ENCODE peak calls at places on chromosomes 16 and 17, in six cellular contexts. L is GOT3; Y is effector memory CD4-positive, alpha-beta T cell; M is NCI-H774; T is nephron progenitor cell; W is activated CD4-positive, alpha-beta memory T cell treated with anti-CD3 and anti-CD28 coated beads, Interleukin-2, amount 10 ng/mL, durations not matched to agents 7 days and 5 days. O is an unnamed sample.

GRCh38 chr17:3019761-3020160 is 43.6 kb downstream of the OR1D5 start:
- DNase-seq in W (no peak), Y (no peak), T (no peak), M (no peak), L (no peak), O (no peak)

GRCh38 chr16:106623-107324 is 28.7 kb downstream of the MPG start:
- DNase-seq in Y (peak), M (peak), T (peak), W (peak), L (no peak), O (peak)

GRCh38 chr16:63877401-63877800 is 1244.5 kb downstream of the CDH11 start:
- DNase-seq in M (no peak), W (no peak), Y (no peak), T (no peak), L (no peak), O (no peak)

GRCh38 chr17:37315601-37316000 is 60.2 kb upstream of the C17orf78 start:
- DNase-seq in M (no peak), Y (no peak), T (no peak), W (no peak), L (no peak), O (no peak)

GRCh38 chr17:29163563-29163962 is 16.6 kb downstream of the MYO18A start:
- DNase-seq in Y (no peak), T (no peak), W (no peak), M (no peak), L (no peak), O (no peak)

GRCh38 chr16:80993293-80993691 is 13.4 kb downstream of the CMC2 start:
- DNase-seq in L (no peak), W (no peak), Y (no peak), M (no peak), T (no peak), O (no peak)

GRCh38 chr17:78316867-78317816 is 42.7 kb downstream of the SOCS3 start:
- DNase-seq in M (no peak), T (peak), W (no peak), L (no peak), Y (no peak), O (no peak)

GRCh38 chr17:64158411-64158810 is 28.5 kb upstream of the ERN1 start:
- DNase-seq in L (no peak), M (no peak), Y (no peak), W (no peak), T (no peak), O (no peak)

GRCh38 chr17:40678902-40679522 is 14.0 kb upstream of the KRT222 start:
- DNase-seq in M (no peak), T (no peak), L (no peak), Y (no peak), W (no peak), O (no peak)

O was measured in effector CD4-positive, alpha-beta T cell.